ENCODE peak calls at places on chromosomes 6 and 20, in nine cellular contexts. I, R, S, E, B, V, K, W and O are unnamed samples.

GRCh38 chr6:33213166-33213988 is 5.1 kb downstream of the RING1 start:
- DNase-seq in K (no peak), B (no peak), E (no peak), S (no peak), W (peak), V (peak), I (no peak), R (peak), O (peak)

GRCh38 chr20:25553819-25554296 is 31.5 kb downstream of the NINL start:
- DNase-seq in S (no peak), K (no peak), E (no peak), R (no peak), W (no peak), I (no peak), B (no peak), V (no peak), O (peak)

GRCh38 chr6:25244865-25245264 is 34.3 kb upstream of the CARMIL1 start:
- DNase-seq in W (no peak), R (no peak), I (no peak), K (no peak), V (no peak), B (no peak), S (no peak), E (no peak), O (no peak)

GRCh38 chr20:10798811-10799210 is 125.0 kb upstream of the JAG1 start:
- DNase-seq in S (no peak), V (no peak), K (no peak), R (no peak), W (no peak), E (no peak), B (no peak), I (no peak), O (no peak)

GRCh38 chr20:22464312-22465003 is 119.9 kb downstream of the FOXA2 start:
- DNase-seq in K (no peak), V (no peak), W (no peak), B (no peak), R (no peak), S (no peak), E (no peak), I (no peak), O (no peak)

GRCh38 chr20:62487-62886 is 25.0 kb upstream of the DEFB125 start:
- DNase-seq in S (no peak), B (no peak), K (no peak), W (no peak), E (no peak), R (no peak), V (no peak), I (no peak), O (no peak)

GRCh38 chr6:157656437-157657005 is 166.5 kb upstream of the SNX9 start:
- DNase-seq in S (no peak), B (no peak), V (no peak), R (no peak), K (no peak), I (no peak), E (no peak), W (no peak), O (no peak)

GRCh38 chr20:58552366-58552934 is 37.3 kb upstream of the APCDD1L start:
- DNase-seq in S (no peak), I (no peak), V (no peak), B (no peak), W (no peak), E (no peak), R (no peak), K (no peak), O (no peak)

GRCh38 chr6:137661601-137662000 is 167.4 kb upstream of the OLIG3 start:
- DNase-seq in S (no peak), E (peak), W (peak), R (peak), V (no peak), B (peak), K (no peak), I (peak), O (no peak)

GRCh38 chr6:119620846-119621570 is 271.4 kb upstream of the MAN1A1 start:
- DNase-seq in W (no peak), B (no peak), E (no peak), R (no peak), S (no peak), I (no peak), K (no peak), V (no peak), O (no peak)

GRCh38 chr6:111721677-111722219 is 116.1 kb upstream of the TRAF3IP2 start:
- DNase-seq in K (no peak), R (peak), E (peak), B (no peak), V (no peak), W (peak), S (peak), I (peak), O (no peak)

GRCh38 chr20:14741616-14742015 is 404.2 kb upstream of the FLRT3 start:
- DNase-seq in R (no peak), K (no peak), V (no peak), B (no peak), E (no peak), W (no peak), I (no peak), S (no peak), O (no peak)

GRCh38 chr6:127212376-127212775 is 54.3 kb upstream of the RNF146 start:
- DNase-seq in W (no peak), I (no peak), S (no peak), B (no peak), E (no peak), V (no peak), K (no peak), R (no peak), O (no peak)

GRCh38 chr6:43982084-43982625 is 145.1 kb downstream of the MRPL14 start:
- DNase-seq in I (no peak), V (no peak), K (no peak), W (no peak), R (no peak), B (no peak), S (no peak), E (no peak), O (no peak)

GRCh38 chr6:125802383-125802782 is 11.6 kb downstream of the NCOA7 start:
- DNase-seq in I (no peak), B (no peak), W (no peak), S (no peak), K (no peak), R (no peak), E (peak), V (no peak), O (no peak)

GRCh38 chr20:1945134-1945618 is 48.7 kb downstream of the PDYN start:
- DNase-seq in B (no peak), R (no peak), E (no peak), I (no peak), S (no peak), V (peak), W (peak), K (no peak), O (peak)

GRCh38 chr6:103874575-103874974 is 985.1 kb downstream of the HACE1 start:
- DNase-seq in S (no peak), E (no peak), V (no peak), R (no peak), K (no peak), I (no peak), W (no peak), B (no peak), O (no peak)

GRCh38 chr20:43840382-43841070 is 74.1 kb upstream of the TOX2 start:
- DNase-seq in R (peak), E (peak), S (no peak), K (no peak), W (peak), B (no peak), V (no peak), I (peak), O (no peak)